ENCODE peak calls at places on chromosome 2, in ten cellular contexts. I, P, H, C, U, R, F, Q, Z and L are unnamed samples.

GRCh38 chr2:171893824-171894611 is at the start of gene SLC25A12:
- DNase-seq in I (peak; percentile 82), P (peak; percentile 81), H (peak; percentile 72), C (peak; percentile 57), U (peak; percentile 72), R (peak; percentile 94), F (peak; percentile 81), Q (peak; percentile 64), Z (peak; percentile 72), L (peak; percentile 69)

GRCh38 chr2:5589183-5589582 is 103.0 kb upstream of the SOX11 start:
- DNase-seq in I (no peak), P (no peak), H (no peak), C (no peak), U (no peak), R (no peak), F (no peak), Q (no peak), Z (no peak), L (no peak)

GRCh38 chr2:231221761-231222160 is 23.3 kb downstream of the ARMC9 start:
- DNase-seq in I (no peak), P (peak; percentile 11), H (no peak), C (no peak), U (no peak), R (peak; percentile 22), F (no peak), Q (no peak), Z (no peak), L (no peak)

GRCh38 chr2:66888791-66889631 is 454.1 kb downstream of the MEIS1 start:
- DNase-seq in I (no peak), P (peak; percentile 95), H (peak; percentile 100), C (peak; percentile 91), U (no peak), R (peak; percentile 28), F (no peak), Q (peak; percentile 95), Z (no peak), L (no peak)

GRCh38 chr2:86016581-86016980 is 89.1 kb downstream of the POLR1A start:
- DNase-seq in I (no peak), P (no peak), H (no peak), C (no peak), U (no peak), R (no peak), F (no peak), Q (no peak), Z (no peak), L (no peak)

GRCh38 chr2:192245329-192245728 is 50.6 kb upstream of the TMEFF2 start:
- DNase-seq in I (no peak), P (no peak), H (peak; percentile 60), C (no peak), U (no peak), R (no peak), F (no peak), Q (no peak), Z (no peak), L (no peak)

GRCh38 chr2:69097908-69098655 is 85.1 kb downstream of the ANTXR1 start:
- DNase-seq in I (no peak), P (no peak), H (peak; percentile 37), C (no peak), U (no peak), R (no peak), F (no peak), Q (no peak), Z (no peak), L (no peak)

GRCh38 chr2:48912110-48912509 is 156.6 kb upstream of the LHCGR start:
- DNase-seq in I (no peak), P (no peak), H (no peak), C (no peak), U (peak; percentile 28), R (peak; percentile 8), F (no peak), Q (no peak), Z (peak; percentile 12), L (no peak)

GRCh38 chr2:38168710-38169480 is 92.9 kb upstream of the CYP1B1 start:
- DNase-seq in I (no peak), P (peak; percentile 61), H (no peak), C (no peak), U (no peak), R (no peak), F (no peak), Q (no peak), Z (no peak), L (no peak)

GRCh38 chr2:175111200-175111657 is 56.8 kb downstream of the ATF2 start:
- DNase-seq in I (no peak), P (peak; percentile 55), H (peak; percentile 67), C (no peak), U (peak; percentile 20), R (peak; percentile 47), F (peak; percentile 30), Q (peak; percentile 15), Z (no peak), L (no peak)

GRCh38 chr2:96807127-96807471 is 9.0 kb upstream of the CNNM3 start:
- DNase-seq in I (no peak), P (no peak), H (no peak), C (no peak), U (no peak), R (no peak), F (no peak), Q (no peak), Z (no peak), L (no peak)

GRCh38 chr2:233267516-233268245 is 16.2 kb downstream of the ATG16L1 start:
- DNase-seq in I (peak; percentile 67), P (no peak), H (no peak), C (no peak), U (no peak), R (no peak), F (no peak), Q (no peak), Z (no peak), L (peak; percentile 67)

GRCh38 chr2:157256621-157257020 is 884 bp upstream of the GALNT5 start:
- DNase-seq in I (peak; percentile 10), P (no peak), H (peak; percentile 17), C (no peak), U (no peak), R (no peak), F (no peak), Q (no peak), Z (no peak), L (no peak)

GRCh38 chr2:22560021-22560420 is 825.0 kb upstream of the KLHL29 start:
- DNase-seq in I (no peak), P (no peak), H (no peak), C (no peak), U (no peak), R (no peak), F (no peak), Q (no peak), Z (no peak), L (no peak)

GRCh38 chr2:31384351-31384750 is 30.2 kb downstream of the XDH start:
- DNase-seq in I (no peak), P (peak; percentile 89), H (peak; percentile 90), C (no peak), U (no peak), R (peak; percentile 80), F (no peak), Q (peak; percentile 81), Z (no peak), L (no peak)

GRCh38 chr2:168212866-168213265 is 34.5 kb downstream of the STK39 start:
- DNase-seq in I (no peak), P (peak; percentile 48), H (peak; percentile 60), C (no peak), U (no peak), R (no peak), F (no peak), Q (no peak), Z (no peak), L (no peak)

GRCh38 chr2:148569221-148569620 is 75.3 kb upstream of the EPC2 start:
- DNase-seq in I (no peak), P (no peak), H (no peak), C (no peak), U (no peak), R (no peak), F (no peak), Q (no peak), Z (no peak), L (no peak)

GRCh38 chr2:110678457-110679336 is 834 bp upstream of the BUB1 start:
- DNase-seq in I (peak; percentile 32), P (peak; percentile 25), H (peak; percentile 33), C (peak; percentile 25), U (peak; percentile 50), R (peak; percentile 17), F (no peak), Q (no peak), Z (no peak), L (no peak)

GRCh38 chr2:65076345-65076710 is 20.1 kb downstream of the CEP68 start:
- DNase-seq in I (no peak), P (peak; percentile 71), H (peak; percentile 82), C (no peak), U (no peak), R (peak; percentile 35), F (no peak), Q (peak; percentile 22), Z (no peak), L (no peak)

GRCh38 chr2:128544321-128545037 is 225.8 kb upstream of the HS6ST1 start:
- DNase-seq in I (no peak), P (no peak), H (no peak), C (no peak), U (no peak), R (no peak), F (no peak), Q (no peak), Z (no peak), L (no peak)

GRCh38 chr2:242012956-242013764 is 143.6 kb downstream of the RTP5 start:
- DNase-seq in I (no peak), P (no peak), H (no peak), C (no peak), U (no peak), R (no peak), F (no peak), Q (no peak), Z (no peak), L (no peak)

GRCh38 chr2:85236107-85236506 is 91.7 kb downstream of the TGOLN2 start:
- DNase-seq in I (no peak), P (no peak), H (no peak), C (no peak), U (no peak), R (no peak), F (no peak), Q (no peak), Z (no peak), L (no peak)

GRCh38 chr2:234992196-234992595 is 40.4 kb downstream of the SH3BP4 start:
- DNase-seq in I (no peak), P (no peak), H (no peak), C (no peak), U (no peak), R (no peak), F (no peak), Q (no peak), Z (no peak), L (no peak)

GRCh38 chr2:231399853-231400667 is 4.5 kb downstream of the B3GNT7 start:
- DNase-seq in I (no peak), P (peak; percentile 60), H (peak; percentile 44), C (peak; percentile 48), U (no peak), R (peak; percentile 65), F (no peak), Q (no peak), Z (no peak), L (no peak)

GRCh38 chr2:167844714-167845530 is 402.5 kb downstream of the STK39 start:
- DNase-seq in I (no peak), P (no peak), H (no peak), C (no peak), U (no peak), R (no peak), F (peak; percentile 73), Q (no peak), Z (no peak), L (no peak)

GRCh38 chr2:5555636-5556035 is 136.5 kb upstream of the SOX11 start:
- DNase-seq in I (no peak), P (no peak), H (no peak), C (no peak), U (no peak), R (no peak), F (no peak), Q (no peak), Z (no peak), L (no peak)